ENCODE peak calls at places on chromosomes 3 and 15, in ten cellular contexts. G is lung; P is CD8-positive, alpha-beta T cell; U is breast epithelium; W is GM12865; L is lower lobe of right lung; F is HCT116; C is uterus; E is cardiac fibroblast; R is ascending aorta. J is an unnamed sample.

GRCh38 chr3:15108082-15108545 is 9.2 kb upstream of the RBSN start:
- DNase-seq in G (peak; percentile 71), P (peak; percentile 79), U (peak; percentile 65), W (peak; percentile 88), L (peak; percentile 79), F (peak; percentile 65), C (peak; percentile 59), E (peak; percentile 83), R (no peak), J (peak; percentile 38)

GRCh38 chr15:81001180-81002003 is 669 bp downstream of the TLNRD1 start:
- DNase-seq in G (peak; percentile 59), P (peak; percentile 63), U (peak; percentile 58), W (peak; percentile 78), L (peak; percentile 77), F (no peak), C (peak; percentile 47), E (peak; percentile 64), R (no peak), J (no peak)

GRCh38 chr3:196569003-196569516 is 600 bp downstream of the FBXO45 start:
- DNase-seq in G (peak; percentile 39), P (peak; percentile 68), U (no peak), W (peak; percentile 77), L (peak; percentile 72), F (no peak), C (peak; percentile 20), E (peak; percentile 39), R (no peak), J (no peak)

GRCh38 chr3:196321162-196321561 is 3.1 kb upstream of the DYNLT2B start:
- DNase-seq in G (no peak), P (no peak), U (no peak), W (no peak), L (peak; percentile 54), F (no peak), C (no peak), E (no peak), R (no peak), J (no peak)

GRCh38 chr3:150599611-150600297 is 3.4 kb upstream of the SELENOT start:
- DNase-seq in G (no peak), P (no peak), U (no peak), W (peak; percentile 61), L (no peak), F (peak; percentile 64), C (no peak), E (peak; percentile 79), R (no peak), J (no peak)

GRCh38 chr3:61073532-61073931 is 177.7 kb downstream of the FHIT start:
- DNase-seq in G (no peak), P (no peak), U (no peak), W (no peak), L (no peak), F (no peak), C (no peak), E (no peak), R (no peak), J (no peak)

GRCh38 chr3:110318108-110318507 is 753.5 kb upstream of the NECTIN3 start:
- DNase-seq in G (no peak), P (no peak), U (no peak), W (no peak), L (no peak), F (no peak), C (no peak), E (peak; percentile 68), R (no peak), J (no peak)

GRCh38 chr3:64264491-64265109 is 39.3 kb upstream of the PRICKLE2 start:
- DNase-seq in G (no peak), P (no peak), U (no peak), W (no peak), L (no peak), F (no peak), C (peak; percentile 30), E (peak; percentile 46), R (no peak), J (peak; percentile 36)

GRCh38 chr3:47000198-47000815 is 20.8 kb downstream of the NBEAL2 start:
- DNase-seq in G (no peak), P (no peak), U (no peak), W (no peak), L (peak; percentile 35), F (no peak), C (no peak), E (peak; percentile 28), R (peak; percentile 2), J (no peak)

GRCh38 chr3:38003817-38004414 is 13.3 kb downstream of the VILL start:
- DNase-seq in G (no peak), P (no peak), U (no peak), W (no peak), L (no peak), F (no peak), C (no peak), E (no peak), R (no peak), J (no peak)

GRCh38 chr3:185995352-185995751 is 57.5 kb upstream of the TRA2B start:
- DNase-seq in G (no peak), P (no peak), U (no peak), W (no peak), L (no peak), F (no peak), C (no peak), E (peak; percentile 86), R (no peak), J (peak; percentile 67)

GRCh38 chr15:31925541-31925940 is 104.8 kb upstream of the CHRNA7 start:
- DNase-seq in G (no peak), P (no peak), U (no peak), W (no peak), L (no peak), F (no peak), C (no peak), E (no peak), R (no peak), J (no peak)

GRCh38 chr15:94864600-94864999 is 633.2 kb downstream of the MCTP2 start:
- DNase-seq in G (no peak), P (no peak), U (no peak), W (no peak), L (no peak), F (no peak), C (no peak), E (no peak), R (no peak), J (no peak)

GRCh38 chr3:31522152-31522551 is 10.6 kb upstream of the STT3B start:
- DNase-seq in G (no peak), P (no peak), U (no peak), W (peak; percentile 38), L (no peak), F (no peak), C (no peak), E (peak; percentile 39), R (no peak), J (no peak)
- H3K4me3 ChIP-seq in G (no peak overlapping the region), P (no peak overlapping the region), U (no peak overlapping the region), W (no peak overlapping the region), L (no peak overlapping the region), F (no peak overlapping the region), C (no peak overlapping the region), E (no peak overlapping the region), R (no peak overlapping the region), J (no peak overlapping the region)

DNA sequence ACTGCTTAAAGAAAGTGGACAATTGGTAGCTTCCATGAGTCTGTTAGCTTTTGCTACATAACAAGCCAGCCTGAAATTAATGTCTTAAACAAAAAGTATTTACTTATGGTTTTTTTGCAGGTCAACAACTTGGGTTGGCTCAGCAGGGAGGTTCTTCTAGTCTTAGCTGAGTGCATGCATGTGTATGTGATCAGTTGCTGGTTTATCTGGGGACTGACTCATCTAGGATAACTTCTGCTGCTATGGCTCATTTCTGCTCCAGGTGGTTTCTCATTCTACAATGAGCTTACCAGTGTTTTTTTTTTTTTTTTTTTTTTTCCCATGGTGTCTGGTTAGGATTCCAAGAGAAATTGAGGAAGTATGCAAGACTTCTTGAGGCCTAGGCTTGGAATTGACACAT is 244.7 kb downstream of the NSUN3 start:
- DNase-seq in G (no peak), P (no peak), U (no peak), W (no peak), L (no peak), F (no peak), C (no peak), E (no peak), R (no peak), J (no peak)
- H3K4me3 ChIP-seq in G (no peak overlapping the region), P (no peak overlapping the region), U (no peak overlapping the region), W (no peak overlapping the region), L (no peak overlapping the region), F (no peak overlapping the region), C (no peak overlapping the region), E (no peak overlapping the region), R (no peak overlapping the region), J (no peak overlapping the region)

DNA sequence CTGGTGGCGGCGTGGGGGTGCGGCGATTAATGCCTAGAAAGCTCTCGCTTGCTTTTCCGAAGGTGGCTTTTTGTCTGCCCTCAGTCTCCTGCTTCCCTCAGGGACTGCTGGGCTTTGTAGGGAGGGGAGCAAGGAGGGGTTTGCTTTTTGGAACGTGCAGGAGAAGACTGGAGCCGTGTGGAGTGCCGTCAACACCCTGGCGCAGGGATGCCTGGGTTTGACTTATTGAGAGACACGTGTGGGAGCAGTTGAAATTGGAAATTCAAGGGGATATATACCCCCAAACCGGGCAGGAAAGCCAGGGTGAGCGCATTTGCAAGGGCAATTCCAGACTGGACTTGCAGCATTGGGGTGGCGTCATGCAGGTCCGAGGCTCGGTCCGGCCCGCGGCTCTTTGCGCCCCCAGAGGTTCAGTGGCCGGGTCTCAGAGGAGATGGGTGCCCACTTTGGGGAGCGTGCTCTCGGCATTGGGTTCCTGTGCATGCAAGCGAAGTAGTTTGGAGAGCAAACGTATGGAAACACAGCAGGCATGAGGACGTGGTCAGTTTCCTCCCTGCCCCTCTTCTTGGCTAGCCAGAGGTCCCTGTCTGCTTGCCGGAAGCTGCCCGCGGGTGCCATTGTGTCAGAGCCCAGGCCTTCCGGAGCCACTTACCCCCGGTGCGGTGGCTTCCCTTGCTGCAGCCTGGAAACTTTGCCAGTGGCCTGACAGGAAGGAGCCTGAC is 2.2 kb downstream of the EPHB1 start:
- DNase-seq in G (peak; percentile 26), P (peak; percentile 41), U (no peak), W (no peak), L (no peak), F (no peak), C (no peak), E (peak; percentile 4), R (no peak), J (no peak)
- H3K4me3 ChIP-seq in G (no peak overlapping the region), P (no peak overlapping the region), U (peak overlapping the region; percentile 73), W (no peak overlapping the region), L (peak overlapping the region; percentile 53), F (no peak overlapping the region), C (peak overlapping the region; percentile 42), E (no peak overlapping the region), R (peak overlapping the region; percentile 44), J (peak overlapping the region; percentile 57)

DNA sequence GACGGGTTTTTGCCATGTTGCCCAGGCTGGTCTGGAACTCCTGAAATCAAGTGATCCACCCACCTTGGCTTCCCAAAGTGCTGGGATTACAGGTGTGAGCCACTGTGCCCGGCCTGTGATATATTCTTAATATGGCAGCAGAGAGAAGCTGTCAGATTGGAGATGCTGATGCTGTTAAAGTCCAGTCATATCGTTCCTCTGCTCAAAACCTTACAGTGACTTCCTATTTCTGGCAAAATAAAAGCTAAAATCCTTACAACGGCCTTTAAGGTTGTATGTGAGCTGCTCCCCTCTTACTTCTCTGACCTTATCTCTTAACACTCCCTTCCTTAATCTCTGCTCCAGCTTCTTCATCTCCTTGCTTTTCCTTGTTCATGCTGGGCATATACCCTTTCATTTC is 26.6 kb upstream of the MGA start:
- DNase-seq in G (no peak), P (no peak), U (no peak), W (no peak), L (no peak), F (no peak), C (no peak), E (no peak), R (no peak), J (no peak)
- H3K4me3 ChIP-seq in G (no peak overlapping the region), P (no peak overlapping the region), U (no peak overlapping the region), W (no peak overlapping the region), L (no peak overlapping the region), F (no peak overlapping the region), C (no peak overlapping the region), E (no peak overlapping the region), R (no peak overlapping the region), J (no peak overlapping the region)

GRCh38 chr3:187360087-187360486 is 8.1 kb upstream of the RTP4 start:
- DNase-seq in G (no peak), P (no peak), U (no peak), W (no peak), L (no peak), F (no peak), C (no peak), E (no peak), R (no peak), J (no peak)
- H3K4me3 ChIP-seq in G (no peak overlapping the region), P (no peak overlapping the region), U (no peak overlapping the region), W (no peak overlapping the region), L (no peak overlapping the region), F (no peak overlapping the region), C (no peak overlapping the region), E (no peak overlapping the region), R (no peak overlapping the region), J (no peak overlapping the region)